ENCODE peak calls at places on chromosomes 3 and 15, in four cellular contexts. Y, T, K and X are unnamed samples.

GRCh38 chr3:175392653-175393052 is 533.5 kb downstream of the NAALADL2 start:
- DNase-seq in Y (no peak), T (no peak), K (no peak), X (no peak)

GRCh38 chr15:70033109-70033508 is 64.6 kb downstream of the TLE3 start:
- DNase-seq in Y (no peak), T (no peak), K (no peak), X (no peak)

GRCh38 chr15:25368855-25369254 is 70.0 kb downstream of the UBE3A start:
- DNase-seq in Y (no peak), T (no peak), K (no peak), X (no peak)

GRCh38 chr3:4474683-4475490 is 7.8 kb upstream of the SUMF1 start:
- DNase-seq in Y (no peak), T (no peak), K (no peak), X (no peak)

GRCh38 chr3:31466016-31466415 is 66.7 kb upstream of the STT3B start:
- DNase-seq in Y (no peak), T (no peak), K (no peak), X (no peak)

GRCh38 chr15:92928351-92928750 is 28.2 kb downstream of the CHD2 start:
- DNase-seq in Y (no peak), T (no peak), K (no peak), X (no peak)

GRCh38 chr15:97030251-97030650 is 699.8 kb downstream of the NR2F2 start:
- DNase-seq in Y (no peak), T (no peak), K (no peak), X (no peak)

GRCh38 chr3:187197255-187197654 is at the start of gene RTP1:
- DNase-seq in Y (no peak), T (no peak), K (no peak), X (no peak)

GRCh38 chr3:30112904-30113484 is 493.4 kb upstream of the TGFBR2 start:
- DNase-seq in Y (no peak), T (no peak), K (peak; percentile 58), X (peak; percentile 73)

GRCh38 chr3:184710870-184711365 is 946 bp downstream of the MAGEF1 start:
- DNase-seq in Y (no peak), T (peak; percentile 38), K (no peak), X (no peak)

GRCh38 chr15:101496198-101496986 is 6.9 kb upstream of the PCSK6 start:
- DNase-seq in Y (no peak), T (peak; percentile 32), K (no peak), X (no peak)

GRCh38 chr3:120364821-120365220 is 15.7 kb upstream of the LRRC58 start:
- DNase-seq in Y (no peak), T (no peak), K (no peak), X (no peak)

GRCh38 chr3:196778755-196779154 is 39.1 kb downstream of the PAK2 start:
- DNase-seq in Y (no peak), T (no peak), K (no peak), X (no peak)

DNA sequence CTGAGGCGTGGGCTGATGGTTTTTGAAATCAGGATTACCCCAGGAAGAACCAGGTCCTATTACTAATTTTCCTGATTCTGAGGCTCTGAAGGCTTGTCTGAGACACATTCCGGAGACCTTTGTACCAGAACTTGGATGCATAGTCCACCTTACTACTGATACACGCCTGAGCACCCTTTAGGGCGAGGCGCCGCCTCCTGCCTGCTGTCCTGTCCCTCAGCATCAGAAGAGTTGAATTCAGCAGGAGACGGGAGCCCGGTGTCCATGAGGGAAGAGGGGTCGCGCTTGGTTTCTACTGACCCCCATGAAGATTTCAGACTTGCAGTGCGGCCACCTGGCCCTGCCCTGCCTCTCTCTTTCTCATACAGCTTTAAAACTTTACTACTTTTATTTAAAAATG is 49.9 kb downstream of the KLF13 start:
- DNase-seq in Y (no peak), T (no peak), K (no peak), X (no peak)
- H3K4me1 ChIP-seq in Y (peaks cover 30% of the 10 kb centered on the region), T (peaks cover 13% of the 10 kb centered on the region), K (peaks cover 7% of the 10 kb centered on the region), X (no peaks in the 10 kb centered on the region)

GRCh38 chr15:88262064-88262463 is 5.5 kb upstream of the NTRK3 start:
- DNase-seq in Y (no peak), T (no peak), K (no peak), X (no peak)
- H3K27me3 ChIP-seq in Y (no peaks in the 10 kb centered on the region), T (peaks cover 20% of the 10 kb centered on the region), K (no peaks in the 10 kb centered on the region), X (peaks cover 55% of the 10 kb centered on the region)

GRCh38 chr3:149647285-149647684 is 10.5 kb downstream of the WWTR1 start:
- DNase-seq in Y (no peak), T (no peak), K (no peak), X (no peak)

GRCh38 chr3:149648525-149648924 is 9.3 kb downstream of the WWTR1 start:
- DNase-seq in Y (no peak), T (no peak), K (no peak), X (no peak)

GRCh38 chr3:149650828-149651227 is 7.0 kb downstream of the WWTR1 start:
- DNase-seq in Y (no peak), T (no peak), K (no peak), X (no peak)

GRCh38 chr3:149646181-149646766 is 11.6 kb downstream of the WWTR1 start:
- DNase-seq in Y (no peak), T (no peak), K (no peak), X (no peak)

GRCh38 chr3:149647812-149648211 is 10.0 kb downstream of the WWTR1 start:
- DNase-seq in Y (no peak), T (no peak), K (no peak), X (no peak)
- H3K36me3 ChIP-seq in Y (no peaks in the 10 kb centered on the region), T (peaks cover 75% of the 10 kb centered on the region), K (peaks cover 21% of the 10 kb centered on the region), X (peaks cover 39% of the 10 kb centered on the region)

DNA sequence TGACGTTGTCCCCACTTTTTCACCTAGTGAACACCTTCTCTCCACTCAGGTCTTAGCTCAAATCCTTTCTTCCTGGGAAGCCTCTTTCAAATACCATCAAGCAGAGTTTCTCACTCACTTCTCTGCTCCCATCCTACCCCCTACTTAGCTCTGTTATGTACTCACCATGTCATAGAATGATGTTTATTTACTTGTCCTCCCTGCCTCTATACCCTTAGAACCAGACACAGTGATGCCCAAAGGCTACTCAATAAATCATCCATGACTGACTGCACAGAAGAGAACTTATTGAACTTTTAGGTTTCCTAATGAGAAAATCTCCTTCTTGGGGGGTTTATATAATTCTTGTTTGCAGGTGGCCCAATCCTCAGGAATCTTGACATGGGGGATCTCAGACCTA is 154.2 kb downstream of the SSR3 start:
- DNase-seq in Y (no peak), T (no peak), K (no peak), X (no peak)
- H3K4me1 ChIP-seq in Y (peaks cover 11% of the 10 kb centered on the region), T (no peaks in the 10 kb centered on the region), K (no peaks in the 10 kb centered on the region), X (no peaks in the 10 kb centered on the region)

GRCh38 chr3:46889381-46890110 is 12.0 kb downstream of the PTH1R start:
- DNase-seq in Y (no peak), T (no peak), K (no peak), X (no peak)
- H3K27me3 ChIP-seq in Y (no peaks in the 10 kb centered on the region), T (peaks cover 25% of the 10 kb centered on the region), K (peaks cover 15% of the 10 kb centered on the region), X (no peaks in the 10 kb centered on the region)

GRCh38 chr3:73385538-73385937 is 239.2 kb downstream of the PDZRN3 start:
- DNase-seq in Y (no peak), T (no peak), K (no peak), X (no peak)
- H3K36me3 ChIP-seq in Y (peaks cover 1% of the 10 kb centered on the region), T (no peaks in the 10 kb centered on the region), K (no peaks in the 10 kb centered on the region), X (no peaks in the 10 kb centered on the region)

GRCh38 chr15:73983211-73983727 is 8.8 kb downstream of the STOML1 start:
- DNase-seq in Y (no peak), T (peak; percentile 79), K (no peak), X (no peak)

GRCh38 chr15:73982251-73982962 is 9.7 kb downstream of the STOML1 start:
- DNase-seq in Y (no peak), T (peak; percentile 86), K (no peak), X (peak; percentile 23)

GRCh38 chr15:73984208-73984979 is 7.7 kb downstream of the STOML1 start:
- DNase-seq in Y (no peak), T (no peak), K (no peak), X (no peak)

GRCh38 chr15:73985101-73985873 is 6.8 kb downstream of the STOML1 start:
- DNase-seq in Y (no peak), T (no peak), K (no peak), X (peak; percentile 7)

DNA sequence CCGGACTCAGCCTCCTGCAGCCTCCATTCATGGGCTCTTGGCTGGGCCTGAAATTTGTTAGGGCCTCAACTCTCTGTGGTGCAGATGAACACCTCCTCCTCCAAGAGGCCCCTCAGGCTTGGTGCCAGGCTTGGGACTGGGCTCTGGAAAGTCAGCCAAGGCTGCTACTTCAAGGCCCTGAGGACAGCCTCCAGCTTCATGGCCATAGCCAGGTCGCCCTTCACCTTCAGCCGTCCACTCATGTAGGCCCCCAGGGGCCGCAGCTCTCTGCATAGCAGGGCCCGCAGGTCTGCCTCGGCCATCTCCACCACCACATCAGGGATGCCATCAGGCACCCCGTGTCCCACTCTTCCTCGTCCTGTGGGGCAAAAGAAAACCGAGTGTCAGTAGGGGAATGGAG is 8.3 kb downstream of the STOML1 start:
- DNase-seq in Y (no peak), T (no peak), K (no peak), X (peak; percentile 7)
- H3K4me1 ChIP-seq in Y (no peaks in the 10 kb centered on the region), T (peaks cover 48% of the 10 kb centered on the region), K (no peaks in the 10 kb centered on the region), X (no peaks in the 10 kb centered on the region)